ENCODE peak calls at places on chromosomes 5 and 9, in six cellular contexts. I is cardiac muscle cell, Z is GM12878, M is OCI-LY7, L is cardiac fibroblast, Y is adrenal gland. P is an unnamed sample.

GRCh38 chr5:14467886-14468285 is 113.7 kb upstream of the OTULINL start:
- DNase-seq in L (no peak), M (no peak), I (no peak), Y (no peak), Z (no peak), P (no peak)

GRCh38 chr5:153752890-153753289 is 262.4 kb downstream of the GRIA1 start:
- DNase-seq in Z (no peak), L (no peak), M (no peak), I (peak; percentile 6), Y (no peak), P (peak; percentile 33)

GRCh38 chr9:134716067-134716466 is 74.5 kb downstream of the COL5A1 start:
- DNase-seq in Y (no peak), M (no peak), I (no peak), L (no peak), Z (no peak), P (peak; percentile 43)

GRCh38 chr5:156409834-156410233 is 82.9 kb downstream of the SGCD start:
- DNase-seq in Z (no peak), I (no peak), L (no peak), M (no peak), Y (no peak), P (no peak)

GRCh38 chr9:4298255-4299005 is 1.4 kb downstream of the GLIS3 start:
- DNase-seq in Z (no peak), Y (peak; percentile 38), M (no peak), L (no peak), I (no peak), P (peak; percentile 72)

GRCh38 chr5:132016721-132017250 is 5.3 kb upstream of the ACSL6 start:
- DNase-seq in I (no peak), Y (no peak), M (no peak), L (no peak), Z (no peak), P (no peak)

GRCh38 chr5:112653638-112654037 is 84.0 kb upstream of the APC start:
- DNase-seq in M (no peak), L (no peak), I (no peak), Y (no peak), Z (no peak), P (no peak)

GRCh38 chr9:120927125-120928014 is 774 bp upstream of the TRAF1 start:
- DNase-seq in Y (no peak), Z (no peak), M (peak; percentile 34), L (no peak), I (no peak), P (no peak)

GRCh38 chr9:88782931-88783451 is 208.3 kb upstream of the S1PR3 start:
- DNase-seq in I (no peak), M (no peak), Z (no peak), Y (no peak), L (no peak), P (peak; percentile 56)
- H3K4me3 ChIP-seq in I (no peak overlapping the region), M (no peak overlapping the region), Z (no peak overlapping the region), Y (no peak overlapping the region), L (no peak overlapping the region), P (no peak overlapping the region)

GRCh38 chr9:125631391-125632085 is 75.5 kb downstream of the MAPKAP1 start:
- DNase-seq in M (peak; percentile 39), L (peak; percentile 80), Z (no peak), Y (peak; percentile 37), I (peak; percentile 75), P (peak; percentile 78)
- H3K4me3 ChIP-seq in M (no peak overlapping the region), L (no peak overlapping the region), Z (peak overlapping the region; percentile 32), Y (no peak overlapping the region), I (no peak overlapping the region), P (no peak overlapping the region)

GRCh38 chr9:137734181-137734580 is 115.4 kb downstream of the EHMT1 start:
- DNase-seq in Z (no peak), Y (no peak), M (peak; percentile 29), L (no peak), I (no peak), P (no peak)

GRCh38 chr9:137733429-137733828 is 114.6 kb downstream of the EHMT1 start:
- DNase-seq in Y (no peak), Z (no peak), M (no peak), I (no peak), L (no peak), P (no peak)

GRCh38 chr9:137731216-137731946 is 112.6 kb downstream of the EHMT1 start:
- DNase-seq in Y (no peak), Z (no peak), L (no peak), M (no peak), I (no peak), P (no peak)

GRCh38 chr9:137728444-137729311 is 109.9 kb downstream of the EHMT1 start:
- DNase-seq in Z (no peak), L (no peak), M (no peak), I (no peak), Y (no peak), P (no peak)

DNA sequence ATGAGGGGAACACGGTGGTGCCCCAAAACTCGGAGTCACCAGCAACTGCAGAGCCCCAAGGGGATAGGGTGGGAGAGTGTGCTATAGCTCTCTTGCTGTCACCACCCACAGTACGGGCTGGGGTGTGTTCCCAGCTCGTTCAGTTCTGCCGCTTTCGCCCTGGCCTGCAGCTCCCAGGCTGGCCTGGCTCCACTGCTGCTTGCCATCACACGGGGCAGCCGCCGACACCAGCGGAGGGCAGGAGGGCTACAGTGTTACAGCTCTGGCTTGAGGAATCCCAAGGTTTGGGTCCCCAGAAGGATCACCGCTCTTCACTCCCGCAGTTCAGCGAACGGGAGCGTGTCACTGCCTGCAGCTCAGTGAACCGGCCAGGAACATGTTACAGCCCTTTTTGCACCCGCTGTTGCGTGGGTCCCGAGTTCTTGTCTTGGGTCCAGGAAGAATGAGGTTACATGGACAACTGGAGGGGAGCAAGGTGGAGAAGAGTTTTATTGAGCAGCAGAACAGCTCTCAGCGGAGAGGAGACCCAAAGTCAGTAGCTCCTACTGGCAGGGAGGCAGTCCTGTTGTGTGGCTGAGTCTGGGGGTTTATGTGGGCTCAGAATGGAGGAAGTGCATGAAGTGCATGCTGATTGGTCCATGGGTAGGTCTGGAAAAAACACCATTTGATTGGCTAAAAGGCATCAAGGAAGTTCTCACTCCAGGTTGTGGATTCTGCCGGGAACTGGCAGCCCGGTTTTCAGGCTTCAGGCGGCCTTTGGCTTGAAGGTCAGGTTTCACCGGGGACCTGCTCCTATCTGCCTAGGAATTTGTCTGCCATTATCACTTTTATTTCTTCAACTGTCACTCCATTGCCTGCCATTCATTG is 113.4 kb downstream of the EHMT1 start:
- DNase-seq in L (no peak), M (no peak), Z (no peak), Y (no peak), I (no peak), P (no peak)
- H3K4me3 ChIP-seq in L (no peak overlapping the region), M (no peak overlapping the region), Z (no peak overlapping the region), Y (no peak overlapping the region), I (no peak overlapping the region), P (no peak overlapping the region)

DNA sequence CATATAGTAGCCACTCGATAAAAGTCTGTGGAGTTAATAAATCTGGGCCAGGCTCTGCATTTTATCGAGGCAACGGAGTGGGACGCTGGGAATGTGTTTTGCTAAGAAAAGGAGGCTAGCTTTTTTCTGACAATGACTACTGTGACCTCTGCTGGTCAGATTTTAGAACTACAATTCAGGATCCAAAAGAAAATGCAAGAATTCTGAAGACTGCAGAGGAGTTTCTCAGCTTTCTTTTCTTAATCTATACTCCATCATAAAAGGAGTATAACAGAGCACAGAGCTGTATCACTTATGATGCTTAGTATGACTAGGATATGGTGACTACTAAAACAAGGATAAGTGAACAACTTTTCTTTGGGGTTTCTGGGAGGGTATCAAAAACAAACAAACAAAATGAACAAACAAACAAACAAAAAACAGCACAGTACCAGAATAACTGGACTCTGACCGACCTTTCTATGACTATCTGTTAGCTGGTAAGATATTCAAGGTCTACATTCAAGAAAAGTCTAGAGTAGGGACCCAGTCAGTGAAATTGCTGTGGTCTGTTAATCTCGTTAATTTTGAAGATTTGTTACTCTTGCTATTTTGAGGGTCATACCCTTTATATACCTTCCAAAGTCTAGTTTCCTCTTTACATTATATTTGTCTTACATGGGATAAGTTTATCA is 46.2 kb upstream of the CER1 start:
- DNase-seq in Y (peak; percentile 25), I (peak; percentile 76), Z (no peak), M (peak; percentile 52), L (peak; percentile 76), P (peak; percentile 69)
- H3K4me3 ChIP-seq in Y (no peak overlapping the region), I (no peak overlapping the region), Z (no peak overlapping the region), M (no peak overlapping the region), L (no peak overlapping the region), P (peak overlapping the region; percentile 58)

GRCh38 chr5:73655521-73656160 is 29.6 kb downstream of the ARHGEF28 start:
- DNase-seq in L (no peak), I (no peak), Z (no peak), Y (no peak), M (no peak), P (no peak)
- H3K4me3 ChIP-seq in L (no peak overlapping the region), I (no peak overlapping the region), Z (no peak overlapping the region), Y (no peak overlapping the region), M (no peak overlapping the region), P (no peak overlapping the region)

DNA sequence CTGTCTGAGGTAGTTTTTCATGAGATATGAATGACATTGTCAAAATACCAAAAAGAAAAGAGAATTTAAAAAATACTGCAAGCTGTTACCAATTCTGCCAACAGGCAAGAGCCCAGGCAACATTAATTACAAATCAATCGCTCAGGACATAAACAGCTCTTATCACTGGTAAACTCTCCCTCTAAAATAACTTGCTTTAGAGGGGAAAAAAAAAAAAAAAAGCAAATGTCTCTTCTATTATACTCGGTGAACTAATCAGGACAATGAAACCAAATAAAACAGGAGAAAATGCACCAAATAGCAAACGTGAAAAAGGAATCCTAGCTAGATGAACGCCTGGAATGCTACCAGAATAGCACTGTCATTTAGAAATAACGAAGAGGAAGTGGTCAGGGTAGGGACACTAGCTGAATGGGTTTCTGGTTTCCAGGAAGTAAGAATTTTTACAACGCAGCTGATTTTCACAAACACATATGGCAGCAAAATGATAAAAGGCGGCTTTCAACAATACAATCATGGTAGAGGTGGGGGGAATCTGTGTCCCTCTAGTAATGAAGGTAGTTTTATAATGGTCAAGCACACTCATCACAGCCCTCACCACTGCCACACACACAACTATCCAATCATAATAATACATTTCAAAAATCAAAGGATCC is 94.9 kb downstream of the DENND1A start:
- DNase-seq in Y (no peak), I (peak; percentile 57), Z (peak; percentile 34), L (peak; percentile 43), M (peak; percentile 32), P (peak; percentile 45)
- H3K4me3 ChIP-seq in Y (no peak overlapping the region), I (no peak overlapping the region), Z (no peak overlapping the region), L (no peak overlapping the region), M (no peak overlapping the region), P (peak overlapping the region; percentile 46)

GRCh38 chr5:64767959-64768357 is 533 bp downstream of the SREK1IP1 start:
- DNase-seq in I (no peak), M (peak; percentile 53), L (no peak), Y (peak; percentile 19), Z (no peak), P (peak; percentile 43)

GRCh38 chr5:64771736-64772135 is 3.0 kb downstream of the CWC27 start:
- DNase-seq in L (no peak), I (no peak), Y (no peak), Z (no peak), M (no peak), P (no peak)

GRCh38 chr5:64768358-64769312 is at the start of the genes CWC27 and SREK1IP1:
- DNase-seq in Y (peak; percentile 82), I (peak; percentile 95), L (peak; percentile 95), Z (peak; percentile 79), M (peak; percentile 96), P (peak; percentile 97)

GRCh38 chr5:64766934-64767333 is 1.6 kb downstream of the SREK1IP1 start:
- DNase-seq in M (no peak), I (no peak), L (no peak), Z (no peak), Y (no peak), P (no peak)

GRCh38 chr5:64769856-64770255 is 1.1 kb downstream of the CWC27 start:
- DNase-seq in I (no peak), M (no peak), Z (no peak), L (no peak), Y (no peak), P (no peak)
- H3K4me3 ChIP-seq in I (peak overlapping the region; percentile 73), M (peak overlapping the region; percentile 97), Z (peak overlapping the region; percentile 94), L (peak overlapping the region; percentile 84), Y (no peak overlapping the region), P (peak overlapping the region; percentile 99)